ENCODE peak calls at places on chromosome 16, in ten cellular contexts. L is stimulated activated CD8-positive, alpha-beta memory T cell treated with anti-CD3 and anti-CD28 coated beads, Interleukin-2, amount 100 ng/mL, for 48 hours; Z is A549; D is transverse colon; T is foreskin fibroblast; V is heart left ventricle; W is ascending aorta; Y is Right ventricle myocardium inferior; E is C1 segment of cervical spinal cord; M is upper lobe of right lung. G is an unnamed sample.
A peak's percentile ranks its signal among the peaks of the same experiment; 100 is the strongest.

GRCh38 chr16:8594149-8594666 is 3.9 kb upstream of the TMEM114 start:
- DNase-seq in M (no peak), V (no peak), E (no peak), Z (no peak), W (no peak), D (no peak), Y (no peak), L (no peak), T (no peak), G (no peak)

GRCh38 chr16:30032083-30032819 is 1.2 kb upstream of the TLCD3B start:
- DNase-seq in D (peak; percentile 57), M (no peak), Y (no peak), W (no peak), V (no peak), Z (peak; percentile 79), T (peak; percentile 32), L (peak; percentile 46), E (no peak), G (peak; percentile 56)

GRCh38 chr16:25184771-25185170 is 32.0 kb upstream of the AQP8 start:
- DNase-seq in E (no peak), Y (no peak), V (no peak), W (no peak), D (no peak), M (no peak), T (no peak), Z (no peak), L (no peak), G (no peak)

GRCh38 chr16:87346517-87347060 is 29.4 kb upstream of the C16orf95 start:
- DNase-seq in T (no peak), Y (peak; percentile 13), W (no peak), M (no peak), V (no peak), Z (no peak), E (no peak), L (no peak), D (no peak), G (no peak)

GRCh38 chr16:2194852-2195315 is 1.5 kb downstream of the CASKIN1 start:
- DNase-seq in M (no peak), Y (no peak), D (peak; percentile 67), L (no peak), W (no peak), V (no peak), T (no peak), Z (peak; percentile 82), E (no peak), G (peak; percentile 31)

GRCh38 chr16:85490971-85491771 is 122.0 kb upstream of the GSE1 start:
- DNase-seq in M (no peak), Y (no peak), V (no peak), E (no peak), D (peak; percentile 65), T (no peak), L (peak; percentile 40), W (no peak), Z (peak; percentile 52), G (no peak)

GRCh38 chr16:88769617-88770458 is 15.2 kb downstream of the PIEZO1 start:
- DNase-seq in D (peak; percentile 61), E (no peak), L (peak; percentile 24), W (no peak), V (no peak), Z (peak; percentile 54), M (peak; percentile 86), Y (no peak), T (no peak), G (peak; percentile 31)

GRCh38 chr16:2514333-2515179 is 804 bp downstream of the ATP6V0C start:
- DNase-seq in E (no peak), W (no peak), Z (no peak), M (peak; percentile 85), D (no peak), V (no peak), Y (no peak), T (no peak), L (peak; percentile 24), G (no peak)

GRCh38 chr16:12532871-12533610 is 270.6 kb downstream of the CPPED1 start:
- DNase-seq in D (no peak), T (no peak), V (no peak), W (no peak), M (no peak), Z (no peak), Y (no peak), L (peak; percentile 23), E (no peak), G (no peak)

GRCh38 chr16:74462361-74462760 is 41.1 kb upstream of the CLEC18B start:
- DNase-seq in Z (no peak), T (no peak), D (no peak), V (no peak), E (no peak), Y (no peak), W (no peak), M (no peak), L (no peak), G (no peak)

GRCh38 chr16:16018705-16019104 is 69.3 kb downstream of the ABCC1 start:
- DNase-seq in Y (no peak), D (no peak), W (no peak), T (no peak), E (no peak), M (no peak), Z (peak; percentile 61), L (no peak), V (no peak), G (no peak)

G was measured in endothelial cell of umbilical vein.